ENCODE peak calls at places on chromosomes 2 and 18, in seven cellular contexts. E is stomach, S is suprapubic skin, D is A549, M is transverse colon, L is IMR-90, P is body of pancreas. R is an unnamed sample.

GRCh38 chr2:83305758-83306378 is 1153.2 kb downstream of the SUCLG1 start:
- DNase-seq in M (no peak), L (no peak), D (no peak), S (no peak), P (no peak), E (no peak), R (no peak)

GRCh38 chr18:35616664-35617423 is 35.3 kb downstream of the GALNT1 start:
- DNase-seq in D (peak; percentile 21), S (no peak), L (peak; percentile 92), M (peak; percentile 66), P (no peak), E (peak; percentile 32), R (no peak)

GRCh38 chr2:177265834-177266817 is 1.6 kb upstream of the NFE2L2 start:
- DNase-seq in M (no peak), P (no peak), S (no peak), E (no peak), D (no peak), L (peak; percentile 46), R (no peak)

GRCh38 chr2:47898089-47898731 is 8.1 kb downstream of the FBXO11 start:
- DNase-seq in M (no peak), S (no peak), D (no peak), E (no peak), L (no peak), P (no peak), R (no peak)

GRCh38 chr2:112891333-112891950 is 19.5 kb upstream of the IL37 start:
- DNase-seq in S (no peak), M (no peak), L (no peak), E (no peak), P (no peak), D (no peak), R (no peak)

GRCh38 chr2:68789603-68790002 is 55.0 kb downstream of the ARHGAP25 start:
- DNase-seq in L (no peak), P (no peak), E (no peak), S (no peak), M (no peak), D (no peak), R (no peak)

GRCh38 chr18:9101730-9102390 is 639 bp upstream of the NDUFV2 start:
- DNase-seq in E (no peak), D (peak; percentile 29), P (no peak), S (no peak), L (peak; percentile 86), M (no peak), R (no peak)

GRCh38 chr18:8724452-8724851 is 19.1 kb downstream of the MTCL1 start:
- DNase-seq in P (no peak), D (no peak), M (no peak), E (no peak), L (no peak), S (no peak), R (no peak)

GRCh38 chr2:61042807-61043206 is 22.9 kb upstream of the SANBR start:
- DNase-seq in L (no peak), M (no peak), S (no peak), P (no peak), D (no peak), E (no peak), R (no peak)

GRCh38 chr2:95300391-95300938 is 3.3 kb downstream of the KCNIP3 start:
- DNase-seq in L (no peak), D (no peak), S (no peak), P (no peak), E (peak; percentile 60), M (peak; percentile 31), R (no peak)

GRCh38 chr2:69095246-69095645 is 82.3 kb downstream of the ANTXR1 start:
- DNase-seq in E (no peak), L (peak; percentile 94), P (no peak), M (no peak), S (no peak), D (no peak), R (no peak)

GRCh38 chr2:42386684-42387083 is 25.7 kb upstream of the COX7A2L start:
- DNase-seq in S (no peak), P (no peak), E (no peak), M (no peak), L (no peak), D (peak; percentile 28), R (no peak)

GRCh38 chr18:28767781-28768211 is 590.9 kb upstream of the CDH2 start:
- DNase-seq in D (no peak), L (peak; percentile 65), M (no peak), S (no peak), P (no peak), E (no peak), R (no peak)

GRCh38 chr2:105239924-105240323 is 1.6 kb upstream of the GPR45 start:
- DNase-seq in L (peak; percentile 94), D (no peak), M (no peak), P (no peak), E (no peak), S (no peak), R (no peak)
- H3K27ac ChIP-seq in L (no peak overlapping the region), D (no peak overlapping the region), M (no peak overlapping the region), P (no peak overlapping the region), E (no peak overlapping the region), S (no peak overlapping the region), R (no peak overlapping the region)

DNA sequence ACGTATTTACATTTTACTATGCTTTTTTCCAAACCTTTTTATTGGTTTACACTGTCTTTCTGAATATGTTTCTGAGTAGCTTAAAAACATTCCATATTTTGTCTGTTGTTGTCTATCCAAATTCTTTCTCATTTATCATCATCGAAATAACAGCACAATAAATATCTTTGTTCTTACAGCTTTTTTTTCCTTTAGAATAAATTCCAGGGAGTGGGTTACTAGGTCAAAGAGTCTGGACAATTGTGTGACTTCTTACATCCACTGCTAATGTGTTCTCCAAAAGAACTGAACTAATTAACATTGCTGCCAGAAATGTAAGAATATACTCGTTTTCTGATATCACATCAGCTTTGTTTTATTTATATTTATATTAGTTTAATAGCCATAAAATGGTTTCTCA is 59.4 kb downstream of the ANKRD44 start:
- DNase-seq in L (no peak), S (no peak), M (no peak), P (no peak), E (no peak), D (no peak), R (no peak)
- H3K4me3 ChIP-seq in L (no peak overlapping the region), S (no peak overlapping the region), M (no peak overlapping the region), P (no peak overlapping the region), E (no peak overlapping the region), D (no peak overlapping the region), R (no peak overlapping the region)

DNA sequence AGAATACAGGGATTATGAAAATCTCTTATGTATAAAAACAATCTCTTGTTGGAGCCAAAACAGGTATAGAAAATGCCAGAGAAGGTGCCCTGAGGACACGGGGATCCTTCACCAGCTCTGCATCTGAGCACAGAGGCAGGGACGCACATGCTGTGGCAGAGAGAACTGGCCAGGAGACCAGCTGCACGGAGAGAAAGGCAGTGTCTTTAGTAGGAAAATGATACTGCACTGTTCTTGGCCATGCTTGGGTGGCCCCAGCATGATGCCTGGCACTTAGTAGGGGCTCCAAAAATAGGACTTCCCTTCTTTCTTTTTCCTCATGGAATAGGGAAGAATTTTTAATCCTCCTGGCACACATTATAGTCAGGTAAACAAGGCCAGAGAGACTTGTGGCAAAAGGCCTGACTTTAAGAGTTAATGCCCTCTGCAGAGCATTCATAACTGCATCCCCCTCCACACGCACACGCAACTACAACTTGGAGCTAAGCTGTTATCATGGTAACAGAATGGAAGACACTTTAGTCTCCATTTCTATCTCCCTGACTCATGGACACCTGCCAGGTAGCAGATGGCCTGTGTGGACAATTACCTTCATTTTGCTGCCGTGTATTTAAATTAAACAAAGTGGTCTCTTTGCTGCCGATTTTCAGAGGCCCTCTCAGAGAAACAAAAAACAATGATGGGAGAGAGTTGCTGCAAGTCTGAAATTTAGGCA is 59.7 kb upstream of the DNMT3A start:
- DNase-seq in D (no peak), S (no peak), P (no peak), M (no peak), E (no peak), L (no peak), R (no peak)
- TF ChIP-seq POLR2A in D (no peak), S (no peak), P (no peak), M (no peak), E (no peak), L (no peak), R (no peak)

DNA sequence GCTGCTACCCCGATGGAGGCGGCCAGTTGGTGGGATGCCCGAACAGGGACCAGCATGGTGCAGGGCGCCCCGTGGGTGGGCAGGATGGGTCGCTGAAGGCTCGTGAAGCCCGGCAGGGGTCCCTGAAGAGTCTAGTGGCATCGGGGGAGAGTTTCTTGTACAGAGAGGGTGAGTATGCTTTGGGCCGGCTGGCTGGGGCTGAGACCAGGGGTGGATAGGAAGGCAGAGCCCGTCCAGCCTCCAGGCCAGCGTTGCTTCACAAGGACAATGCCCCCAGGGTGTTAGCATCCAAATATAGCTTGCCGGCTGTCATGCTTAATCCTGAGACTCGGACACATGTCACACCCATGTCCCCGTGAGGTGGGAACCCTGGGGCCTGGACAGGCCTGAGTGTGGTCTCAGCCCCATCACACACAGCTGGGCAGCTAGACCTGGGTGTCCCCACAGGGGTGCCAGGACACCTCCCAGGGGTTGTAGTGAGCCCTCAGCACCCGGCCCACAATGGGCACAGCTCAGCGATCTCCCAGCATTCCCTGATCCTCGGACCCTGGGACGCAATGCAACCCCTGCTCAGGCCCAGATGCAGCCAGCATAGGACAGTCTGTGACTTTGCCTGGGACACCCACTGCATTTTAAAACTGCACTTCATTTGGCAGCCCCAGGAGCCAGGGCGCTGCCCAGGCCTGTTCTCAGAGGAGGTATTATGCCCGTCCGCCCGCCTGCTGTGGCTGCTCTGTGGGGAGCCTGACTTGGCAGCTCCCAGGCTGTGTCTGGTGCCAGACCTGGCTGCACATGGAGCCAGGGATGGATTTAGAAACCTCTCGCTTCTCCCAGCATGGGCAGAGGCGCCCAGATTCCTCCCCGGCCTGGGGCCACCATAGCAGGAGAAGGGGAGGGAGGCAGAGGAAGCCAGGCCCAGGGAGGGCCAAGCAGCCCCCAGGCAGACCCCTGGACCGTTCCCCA is 36.4 kb downstream of the RAMP1 start:
- DNase-seq in D (no peak), M (peak; percentile 33), E (no peak), P (peak; percentile 35), L (no peak), S (no peak), R (no peak)
- H3K27ac ChIP-seq in D (peak overlapping the region; percentile 63), M (peak overlapping the region; percentile 70), E (no peak overlapping the region), P (peak overlapping the region; percentile 39), L (no peak overlapping the region), S (peak overlapping the region; percentile 24), R (peak overlapping the region; percentile 73)

DNA sequence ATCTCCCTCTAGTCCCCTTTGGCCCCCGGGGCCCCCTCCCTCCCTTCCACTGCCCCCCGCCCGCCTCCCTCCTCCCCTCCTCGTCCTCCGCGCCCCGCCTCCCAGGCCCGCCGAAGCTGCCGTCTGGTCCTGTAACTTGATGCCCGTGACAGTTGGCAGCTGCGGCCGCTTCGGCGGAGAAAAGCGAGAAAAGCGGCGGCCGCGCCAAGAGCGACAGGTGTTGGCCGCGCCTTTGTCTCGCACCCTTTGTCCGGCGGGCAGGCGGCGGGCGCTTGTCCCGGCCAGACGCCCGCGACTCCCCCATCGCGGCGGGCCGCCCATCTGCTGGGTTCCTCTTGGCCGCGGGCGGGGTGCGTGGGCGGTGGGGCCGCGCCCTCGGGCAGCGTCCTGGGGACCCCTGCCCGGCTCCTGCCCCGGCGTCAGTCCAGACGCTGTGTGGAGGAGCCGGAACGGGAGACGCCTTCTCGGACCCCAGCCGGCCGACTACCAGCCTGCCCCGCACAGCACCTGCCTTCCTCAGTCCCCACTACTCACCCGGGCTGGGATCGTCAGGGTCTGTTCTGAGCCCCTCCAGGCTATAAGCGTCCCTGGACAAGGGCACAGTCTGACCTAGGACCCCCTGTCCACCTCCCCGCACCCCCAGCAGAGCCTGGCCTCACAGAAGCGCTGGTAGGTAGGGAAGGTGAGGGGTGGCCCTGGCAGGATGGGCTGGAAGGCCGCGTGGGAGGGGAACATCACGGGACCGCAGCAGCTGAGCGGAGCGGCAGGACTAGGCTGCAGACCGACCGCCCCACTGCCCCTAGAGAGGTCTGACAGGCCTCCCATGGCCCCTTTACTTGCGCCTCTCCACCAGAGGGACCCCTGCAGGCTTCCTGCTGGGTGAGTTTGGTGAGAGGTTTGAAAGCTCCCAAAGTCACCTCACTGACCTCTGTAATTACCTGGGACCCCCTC is 1.2 kb upstream of the HES6 start:
- DNase-seq in S (no peak), D (no peak), M (peak; percentile 73), P (peak; percentile 93), L (no peak), E (peak; percentile 87), R (no peak)
- H3K4me3 ChIP-seq in S (peak overlapping the region; percentile 73), D (peak overlapping the region; percentile 81), M (peak overlapping the region; percentile 89), P (no peak overlapping the region), L (no peak overlapping the region), E (peak overlapping the region; percentile 76), R (peak overlapping the region; percentile 15)